ENCODE peak calls at places on chromosomes 7 and 10, in six cellular contexts. One of them, this sample, is unnamed.

GRCh38 chr7:44235582-44236332 is 35.0 kb downstream of the YKT6 start:
- DNase-seq in AG09309: no peak
- DNase-seq in CD4-positive, alpha-beta memory T cell: no peak
- DNase-seq in A549: no peak
- DNase-seq in colonic mucosa: no peak
- DNase-seq in choroid plexus epithelial cell: no peak
- DNase-seq in this sample: no peak

GRCh38 chr7:82362129-82362528 is 81.4 kb downstream of the CACNA2D1 start:
- DNase-seq in colonic mucosa: no peak
- DNase-seq in CD4-positive, alpha-beta memory T cell: no peak
- DNase-seq in choroid plexus epithelial cell: peak
- DNase-seq in AG09309: peak
- DNase-seq in A549: no peak
- DNase-seq in this sample: no peak

GRCh38 chr7:30694774-30695721 is 12.8 kb upstream of the CRHR2 start:
- DNase-seq in AG09309: no peak
- DNase-seq in A549: no peak
- DNase-seq in colonic mucosa: no peak
- DNase-seq in choroid plexus epithelial cell: no peak
- DNase-seq in CD4-positive, alpha-beta memory T cell: no peak
- DNase-seq in this sample: no peak

GRCh38 chr10:133379152-133379800 is at the start of gene PAOX:
- DNase-seq in colonic mucosa: peak
- DNase-seq in A549: peak
- DNase-seq in choroid plexus epithelial cell: peak
- DNase-seq in AG09309: no peak
- DNase-seq in CD4-positive, alpha-beta memory T cell: peak
- DNase-seq in this sample: peak

GRCh38 chr10:15223174-15223573 is 54.7 kb upstream of the NMT2 start:
- DNase-seq in choroid plexus epithelial cell: peak
- DNase-seq in colonic mucosa: no peak
- DNase-seq in CD4-positive, alpha-beta memory T cell: no peak
- DNase-seq in AG09309: peak
- DNase-seq in A549: no peak
- DNase-seq in this sample: no peak

GRCh38 chr10:92822060-92822634 is 26.2 kb upstream of the EXOC6 start:
- DNase-seq in colonic mucosa: no peak
- DNase-seq in AG09309: peak
- DNase-seq in CD4-positive, alpha-beta memory T cell: no peak
- DNase-seq in A549: peak
- DNase-seq in choroid plexus epithelial cell: peak
- DNase-seq in this sample: no peak

GRCh38 chr7:5248201-5248885 is 34.4 kb upstream of the SLC29A4 start:
- DNase-seq in CD4-positive, alpha-beta memory T cell: no peak
- DNase-seq in A549: no peak
- DNase-seq in colonic mucosa: peak
- DNase-seq in choroid plexus epithelial cell: peak
- DNase-seq in AG09309: no peak
- DNase-seq in this sample: peak

GRCh38 chr10:32411797-32412498 is 34.0 kb upstream of the CCDC7 start:
- DNase-seq in AG09309: no peak
- DNase-seq in choroid plexus epithelial cell: peak
- DNase-seq in A549: no peak
- DNase-seq in colonic mucosa: no peak
- DNase-seq in CD4-positive, alpha-beta memory T cell: no peak
- DNase-seq in this sample: no peak

GRCh38 chr10:123038782-123039631 is 30.2 kb downstream of the ACADSB start:
- DNase-seq in A549: no peak
- DNase-seq in colonic mucosa: no peak
- DNase-seq in CD4-positive, alpha-beta memory T cell: no peak
- DNase-seq in choroid plexus epithelial cell: no peak
- DNase-seq in AG09309: no peak
- DNase-seq in this sample: no peak

GRCh38 chr7:83271212-83272099 is 108.8 kb upstream of the PCLO start:
- DNase-seq in AG09309: no peak
- DNase-seq in A549: peak
- DNase-seq in colonic mucosa: no peak
- DNase-seq in choroid plexus epithelial cell: peak
- DNase-seq in CD4-positive, alpha-beta memory T cell: no peak
- DNase-seq in this sample: no peak

GRCh38 chr7:150399861-150400778 is 21.0 kb downstream of the ZNF775 start:
- DNase-seq in choroid plexus epithelial cell: no peak
- DNase-seq in AG09309: no peak
- DNase-seq in A549: peak
- DNase-seq in CD4-positive, alpha-beta memory T cell: no peak
- DNase-seq in colonic mucosa: no peak
- DNase-seq in this sample: no peak

GRCh38 chr10:69483988-69484387 is 32.7 kb downstream of the TSPAN15 start:
- DNase-seq in AG09309: peak
- DNase-seq in colonic mucosa: no peak
- DNase-seq in choroid plexus epithelial cell: no peak
- DNase-seq in A549: no peak
- DNase-seq in CD4-positive, alpha-beta memory T cell: no peak
- DNase-seq in this sample: no peak

GRCh38 chr10:53315709-53316108 is 543.1 kb upstream of the MBL2 start:
- DNase-seq in A549: no peak
- DNase-seq in colonic mucosa: no peak
- DNase-seq in AG09309: no peak
- DNase-seq in CD4-positive, alpha-beta memory T cell: no peak
- DNase-seq in choroid plexus epithelial cell: peak
- DNase-seq in this sample: no peak

GRCh38 chr10:4359003-4359402 is 467.0 kb upstream of the AKR1E2 start:
- DNase-seq in A549: peak
- DNase-seq in CD4-positive, alpha-beta memory T cell: no peak
- DNase-seq in AG09309: no peak
- DNase-seq in choroid plexus epithelial cell: peak
- DNase-seq in colonic mucosa: no peak
- DNase-seq in this sample: no peak

GRCh38 chr7:44867073-44867990 is 18.0 kb downstream of the PURB start:
- DNase-seq in colonic mucosa: no peak
- DNase-seq in CD4-positive, alpha-beta memory T cell: peak
- DNase-seq in choroid plexus epithelial cell: peak
- DNase-seq in AG09309: peak
- DNase-seq in A549: peak
- DNase-seq in this sample: no peak

GRCh38 chr7:69603937-69604494 is 5.7 kb downstream of the AUTS2 start:
- DNase-seq in colonic mucosa: no peak
- DNase-seq in choroid plexus epithelial cell: no peak
- DNase-seq in A549: no peak
- DNase-seq in CD4-positive, alpha-beta memory T cell: peak
- DNase-seq in AG09309: no peak
- DNase-seq in this sample: no peak

GRCh38 chr10:17984056-17984455 is 32.3 kb downstream of the SLC39A12 start:
- DNase-seq in A549: no peak
- DNase-seq in colonic mucosa: no peak
- DNase-seq in CD4-positive, alpha-beta memory T cell: no peak
- DNase-seq in AG09309: peak
- DNase-seq in choroid plexus epithelial cell: peak
- DNase-seq in this sample: no peak

GRCh38 chr10:48406204-48406603 is 99.7 kb downstream of the MAPK8 start:
- DNase-seq in A549: peak
- DNase-seq in CD4-positive, alpha-beta memory T cell: no peak
- DNase-seq in choroid plexus epithelial cell: peak
- DNase-seq in colonic mucosa: no peak
- DNase-seq in AG09309: no peak
- DNase-seq in this sample: no peak

GRCh38 chr10:9285698-9286097 is 1231.2 kb downstream of the GATA3 start:
- DNase-seq in choroid plexus epithelial cell: no peak
- DNase-seq in colonic mucosa: no peak
- DNase-seq in CD4-positive, alpha-beta memory T cell: no peak
- DNase-seq in A549: no peak
- DNase-seq in AG09309: no peak
- DNase-seq in this sample: no peak

GRCh38 chr7:20350996-20351692 is 20.4 kb downstream of the ITGB8 start:
- DNase-seq in colonic mucosa: no peak
- DNase-seq in CD4-positive, alpha-beta memory T cell: no peak
- DNase-seq in A549: no peak
- DNase-seq in choroid plexus epithelial cell: no peak
- DNase-seq in AG09309: no peak
- DNase-seq in this sample: no peak

GRCh38 chr7:145036592-145037386 is 200.9 kb upstream of the TPK1 start:
- DNase-seq in choroid plexus epithelial cell: peak
- DNase-seq in A549: peak
- DNase-seq in colonic mucosa: peak
- DNase-seq in CD4-positive, alpha-beta memory T cell: no peak
- DNase-seq in AG09309: no peak
- DNase-seq in this sample: no peak

GRCh38 chr10:44990302-44990655 is 10.4 kb upstream of the ZNF22 start:
- DNase-seq in A549: no peak
- DNase-seq in choroid plexus epithelial cell: no peak
- DNase-seq in AG09309: no peak
- DNase-seq in colonic mucosa: no peak
- DNase-seq in CD4-positive, alpha-beta memory T cell: no peak
- DNase-seq in this sample: no peak

GRCh38 chr10:17428616-17429097 is 25.7 kb downstream of the ST8SIA6 start:
- DNase-seq in A549: no peak
- DNase-seq in colonic mucosa: no peak
- DNase-seq in choroid plexus epithelial cell: no peak
- DNase-seq in CD4-positive, alpha-beta memory T cell: peak
- DNase-seq in AG09309: no peak
- DNase-seq in this sample: no peak

GRCh38 chr7:27579565-27579964 is 83.1 kb downstream of the HIBADH start:
- DNase-seq in AG09309: no peak
- DNase-seq in choroid plexus epithelial cell: no peak
- DNase-seq in A549: no peak
- DNase-seq in CD4-positive, alpha-beta memory T cell: no peak
- DNase-seq in colonic mucosa: no peak
- DNase-seq in this sample: no peak

DNA sequence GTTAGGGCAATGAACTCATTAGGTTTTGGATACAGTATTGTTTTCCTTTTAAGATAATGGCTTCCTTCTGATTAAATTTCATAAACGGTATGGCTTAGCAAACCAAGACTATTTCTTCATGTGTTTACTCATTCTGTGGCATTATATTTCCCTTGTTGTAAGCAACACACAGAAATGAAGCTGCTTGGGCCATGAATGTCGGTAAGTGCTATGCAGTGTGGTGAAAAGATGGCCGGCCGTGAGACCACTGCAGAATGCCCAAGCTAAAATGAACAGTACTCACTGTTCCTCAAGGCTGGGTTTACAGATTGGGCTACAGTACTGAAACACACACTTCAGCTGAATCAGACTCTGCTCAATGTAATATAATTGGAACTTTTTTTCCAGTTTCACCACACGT is 8.1 kb downstream of the APBB1IP start:
- DNase-seq in choroid plexus epithelial cell: no peak
- DNase-seq in CD4-positive, alpha-beta memory T cell: no peak
- DNase-seq in colonic mucosa: no peak
- DNase-seq in AG09309: no peak
- DNase-seq in A549: no peak
- DNase-seq in this sample: no peak
- H3K4me3 ChIP-seq in choroid plexus epithelial cell: no peak
- H3K4me3 ChIP-seq in CD4-positive, alpha-beta memory T cell: no peak
- H3K4me3 ChIP-seq in colonic mucosa: no peak
- H3K4me3 ChIP-seq in AG09309: no peak
- H3K4me3 ChIP-seq in A549: no peak
- H3K4me3 ChIP-seq in this sample: no peak

GRCh38 chr10:59560990-59561389 is 148.7 kb downstream of the SLC16A9 start:
- DNase-seq in colonic mucosa: no peak
- DNase-seq in choroid plexus epithelial cell: no peak
- DNase-seq in CD4-positive, alpha-beta memory T cell: no peak
- DNase-seq in A549: no peak
- DNase-seq in AG09309: no peak
- DNase-seq in this sample: no peak
- H3K4me3 ChIP-seq in colonic mucosa: no peak
- H3K4me3 ChIP-seq in choroid plexus epithelial cell: no peak
- H3K4me3 ChIP-seq in CD4-positive, alpha-beta memory T cell: no peak
- H3K4me3 ChIP-seq in A549: no peak
- H3K4me3 ChIP-seq in AG09309: no peak
- H3K4me3 ChIP-seq in this sample: no peak

GRCh38 chr7:130936202-130936931 is 202.4 kb upstream of the KLF14 start:
- DNase-seq in AG09309: no peak
- DNase-seq in A549: no peak
- DNase-seq in choroid plexus epithelial cell: no peak
- DNase-seq in CD4-positive, alpha-beta memory T cell: no peak
- DNase-seq in colonic mucosa: no peak
- DNase-seq in this sample: no peak
- H3K4me3 ChIP-seq in AG09309: no peak
- H3K4me3 ChIP-seq in A549: no peak
- H3K4me3 ChIP-seq in choroid plexus epithelial cell: no peak
- H3K4me3 ChIP-seq in CD4-positive, alpha-beta memory T cell: no peak
- H3K4me3 ChIP-seq in colonic mucosa: no peak
- H3K4me3 ChIP-seq in this sample: no peak

DNA sequence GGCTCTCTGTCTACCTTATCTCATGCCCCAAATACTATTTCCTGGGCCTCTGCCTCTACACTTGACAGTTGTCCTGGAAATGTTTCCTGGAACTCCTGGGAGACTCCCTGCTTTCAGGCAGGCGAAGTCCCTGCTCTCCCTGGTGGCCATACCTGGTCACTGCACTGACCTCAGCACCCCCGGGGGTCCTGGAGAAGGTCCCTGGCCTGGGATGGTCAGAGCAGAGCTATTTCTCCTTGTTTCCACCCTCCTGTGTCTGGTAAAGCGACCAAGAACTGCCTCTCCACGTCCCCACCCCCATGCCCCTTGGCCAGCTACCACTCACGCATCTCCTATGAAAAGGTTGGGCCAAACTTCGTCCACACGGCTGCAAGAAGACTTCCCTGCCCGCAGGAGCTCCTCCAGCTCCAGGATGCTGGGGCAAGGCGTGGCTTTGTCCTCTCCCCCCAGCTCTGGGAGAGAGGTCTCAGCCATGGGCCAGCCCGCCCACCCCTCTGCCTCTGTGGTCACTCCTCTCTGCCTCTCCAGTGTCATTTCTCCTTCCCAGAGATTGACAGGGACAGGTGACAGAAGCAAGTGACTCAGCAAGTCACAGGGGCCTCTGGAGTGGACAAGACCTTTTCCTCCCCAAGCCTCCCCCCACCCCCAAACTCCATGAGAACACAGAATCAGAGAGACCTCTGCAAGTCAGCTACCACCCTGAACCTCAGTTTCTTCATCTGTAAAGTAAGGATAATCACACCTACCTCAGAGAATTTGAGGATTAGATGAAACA is 2.6 kb upstream of the SAMD8 start:
- DNase-seq in A549: peak
- DNase-seq in choroid plexus epithelial cell: no peak
- DNase-seq in colonic mucosa: no peak
- DNase-seq in AG09309: no peak
- DNase-seq in CD4-positive, alpha-beta memory T cell: no peak
- DNase-seq in this sample: no peak
- H3K4me3 ChIP-seq in A549: no peak
- H3K4me3 ChIP-seq in choroid plexus epithelial cell: no peak
- H3K4me3 ChIP-seq in colonic mucosa: no peak
- H3K4me3 ChIP-seq in AG09309: no peak
- H3K4me3 ChIP-seq in CD4-positive, alpha-beta memory T cell: no peak
- H3K4me3 ChIP-seq in this sample: no peak

This sample was measured in uterus.